ENCODE peak calls at places on chromosomes 3 and 15, in eight cellular contexts. J is NCI-H1092 treated with DMSO at 0.1 percent for 48 hours; H is cardiac fibroblast; P is adipocyte; A is A172; W is GM12865; B is stimulated activated CD8-positive, alpha-beta memory T cell treated with anti-CD3 and anti-CD28 coated beads, Interleukin-15, amount 100 ng/mL, for 24 hours; X is CD4-positive, CD25-positive, alpha-beta regulatory T cell. L is an unnamed sample.

GRCh38 chr3:127226946-127227842 is 34.3 kb downstream of the PRR23E start:
- DNase-seq in A (no peak), H (no peak), W (no peak), B (no peak), P (no peak), J (no peak), X (peak), L (no peak)

GRCh38 chr15:62150445-62150844 is 14.6 kb downstream of the C2CD4B start:
- DNase-seq in P (no peak), W (no peak), H (peak), B (no peak), J (no peak), A (no peak), X (no peak), L (no peak)

GRCh38 chr3:59866076-59866475 is 816.3 kb upstream of the CFAP20DC start:
- DNase-seq in X (no peak), W (no peak), H (no peak), B (no peak), P (peak), J (no peak), A (no peak), L (no peak)

GRCh38 chr15:77816983-77817382 is 184.3 kb upstream of the LINGO1 start:
- DNase-seq in J (no peak), X (no peak), P (no peak), B (no peak), H (no peak), W (no peak), A (no peak), L (no peak)

GRCh38 chr15:82918607-82919230 is 33.8 kb downstream of the HOMER2 start:
- DNase-seq in B (no peak), X (no peak), H (no peak), W (no peak), A (no peak), P (no peak), J (no peak), L (peak)

GRCh38 chr15:37095197-37095992 is 5.0 kb downstream of the MEIS2 start:
- DNase-seq in W (no peak), H (peak), X (no peak), A (no peak), B (no peak), J (no peak), P (no peak), L (no peak)

GRCh38 chr3:40016391-40016790 is 207.0 kb downstream of the MYRIP start:
- DNase-seq in A (no peak), P (no peak), B (no peak), X (no peak), J (no peak), H (no peak), W (no peak), L (no peak)

GRCh38 chr3:113847664-113848461 is 9.3 kb downstream of the GRAMD1C start:
- DNase-seq in A (no peak), W (no peak), P (no peak), X (no peak), B (no peak), J (no peak), H (no peak), L (no peak)

GRCh38 chr3:42600958-42601675 is 631 bp downstream of the NKTR start:
- DNase-seq in J (peak), X (peak), W (peak), H (peak), B (no peak), P (peak), A (peak), L (peak)

GRCh38 chr3:10395671-10396070 is 74.8 kb upstream of the SEC13 start:
- DNase-seq in J (no peak), W (peak), A (no peak), X (peak), H (no peak), P (no peak), B (no peak), L (no peak)

GRCh38 chr3:50260027-50260941 is 8.7 kb upstream of the SEMA3B start:
- DNase-seq in X (peak), H (peak), W (peak), A (peak), J (peak), B (peak), P (peak), L (peak)

GRCh38 chr3:4421121-4421520 is 45.9 kb downstream of the SUMF1 start:
- DNase-seq in P (no peak), X (peak), B (no peak), J (no peak), H (peak), A (peak), W (peak), L (no peak)

GRCh38 chr3:52217409-52217805 is 8.0 kb downstream of the TLR9 start:
- DNase-seq in H (no peak), W (no peak), B (no peak), J (no peak), P (no peak), X (peak), A (no peak), L (no peak)

GRCh38 chr15:98888839-98889479 is 118.6 kb downstream of the PGPEP1L start:
- DNase-seq in W (peak), A (peak), P (no peak), H (peak), J (no peak), X (no peak), B (no peak), L (no peak)

GRCh38 chr3:158109295-158109803 is 540 bp upstream of the RSRC1 start:
- DNase-seq in W (no peak), H (no peak), A (no peak), J (peak), P (no peak), B (no peak), X (no peak), L (no peak)

GRCh38 chr15:75687486-75688277 is 25.0 kb downstream of the CSPG4 start:
- DNase-seq in X (no peak), W (no peak), J (no peak), A (no peak), H (no peak), B (no peak), P (no peak), L (no peak)

GRCh38 chr3:73270839-73271483 is 209.5 kb downstream of the EBLN2 start:
- DNase-seq in H (no peak), B (no peak), J (peak), W (no peak), P (peak), A (no peak), X (no peak), L (peak)

GRCh38 chr15:34796847-34797246 is 1.5 kb upstream of the ACTC1 start:
- DNase-seq in W (no peak), A (no peak), H (no peak), P (no peak), X (no peak), J (no peak), B (no peak), L (no peak)

GRCh38 chr15:85008474-85009260 is 27.0 kb downstream of the PDE8A start:
- DNase-seq in J (no peak), P (no peak), A (no peak), H (no peak), X (no peak), W (no peak), B (no peak), L (no peak)

GRCh38 chr3:171833006-171833405 is 10.1 kb upstream of the TMEM212 start:
- DNase-seq in H (no peak), B (no peak), J (no peak), P (peak), W (no peak), X (no peak), A (no peak), L (no peak)

GRCh38 chr3:118810499-118811035 is 224.1 kb downstream of the IGSF11 start:
- DNase-seq in W (peak), X (no peak), B (no peak), H (no peak), P (no peak), A (peak), J (no peak), L (no peak)

GRCh38 chr3:104102386-104102785 is 1264.3 kb upstream of the ALCAM start:
- DNase-seq in B (no peak), A (peak), W (peak), P (peak), X (peak), H (peak), J (peak), L (peak)

GRCh38 chr3:64377942-64378341 is 152.7 kb upstream of the PRICKLE2 start:
- DNase-seq in A (no peak), J (no peak), H (no peak), B (no peak), X (no peak), P (no peak), W (no peak), L (no peak)

GRCh38 chr3:195042741-195043611 is 228.0 kb downstream of the XXYLT1 start:
- DNase-seq in X (no peak), A (peak), B (no peak), H (no peak), J (no peak), W (no peak), P (no peak), L (no peak)

GRCh38 chr3:43689766-43690399 is 855 bp upstream of the ABHD5 start:
- DNase-seq in W (no peak), J (peak), X (no peak), P (no peak), A (no peak), B (no peak), H (no peak), L (peak)

GRCh38 chr3:141840737-141841544 is 35.5 kb upstream of the ATP1B3 start:
- DNase-seq in B (no peak), J (no peak), P (peak), W (no peak), A (peak), X (no peak), H (peak), L (no peak)

GRCh38 chr3:109532257-109533216 is 195.2 kb upstream of the DPPA4 start:
- DNase-seq in J (no peak), B (no peak), A (peak), H (peak), P (peak), W (peak), X (peak), L (no peak)

GRCh38 chr3:10411598-10412332 is 90.9 kb upstream of the SEC13 start:
- DNase-seq in X (no peak), W (no peak), B (no peak), A (no peak), P (no peak), J (no peak), H (no peak), L (peak)

GRCh38 chr3:183954875-183955274 is 62.8 kb downstream of the ABCC5 start:
- DNase-seq in A (no peak), X (no peak), J (no peak), H (no peak), P (no peak), B (no peak), W (no peak), L (no peak)

GRCh38 chr3:135982922-135983581 is 17.5 kb downstream of the PPP2R3A start:
- DNase-seq in H (peak), J (no peak), P (peak), B (no peak), W (no peak), X (no peak), A (peak), L (no peak)

GRCh38 chr3:46947981-46948791 is 28.4 kb downstream of the CCDC12 start:
- DNase-seq in X (peak), A (peak), P (no peak), B (no peak), H (peak), J (no peak), W (peak), L (peak)

GRCh38 chr15:85752591-85752990 is 42.1 kb downstream of the KLHL25 start:
- DNase-seq in B (no peak), A (peak), H (no peak), J (no peak), X (no peak), W (no peak), P (no peak), L (peak)

GRCh38 chr3:67109651-67110204 is 111.6 kb downstream of the KBTBD8 start:
- DNase-seq in W (peak), X (peak), J (peak), P (peak), H (peak), A (peak), B (no peak), L (peak)

GRCh38 chr3:100144255-100144866 is 30.1 kb upstream of the FILIP1L start:
- DNase-seq in P (no peak), B (no peak), J (no peak), H (no peak), W (peak), A (no peak), X (no peak), L (no peak)

L was measured in cerebellar cortex.